ENCODE peak calls at places on chromosomes 11 and 22, in four cellular contexts. F is HAP-1, I is stomach, J is lung. C is an unnamed sample.
A peak's percentile ranks its signal among the peaks of the same experiment; 100 is the strongest.

GRCh38 chr11:18726040-18726439 is at the start of gene IGSF22:
- DNase-seq in I (no peak), F (no peak), J (no peak), C (no peak)

GRCh38 chr11:2301631-2302272 is at the start of the genes C11orf21 and TSPAN32:
- DNase-seq in I (peak; percentile 69), F (peak; percentile 5), J (peak; percentile 54), C (peak; percentile 71)

GRCh38 chr11:83724704-83725114 is 438.5 kb upstream of the CCDC90B start:
- DNase-seq in I (peak; percentile 78), J (peak; percentile 36), F (no peak), C (no peak)

GRCh38 chr11:11985954-11986949 is 22.2 kb downstream of the DKK3 start:
- DNase-seq in I (no peak), J (no peak), F (no peak), C (no peak)

GRCh38 chr22:27115816-27116256 is 458.4 kb downstream of the MIAT start:
- DNase-seq in I (peak; percentile 52), F (no peak), J (no peak), C (no peak)

GRCh38 chr11:124467376-124468061 is 22.0 kb upstream of the OR8B8 start:
- DNase-seq in J (no peak), F (no peak), I (no peak), C (no peak)

GRCh38 chr22:22940961-22941605 is 53.5 kb downstream of the IGLL5 start:
- DNase-seq in I (peak; percentile 17), F (no peak), J (no peak), C (no peak)

GRCh38 chr11:109729761-109730160 is 307.8 kb downstream of the C11orf87 start:
- DNase-seq in I (no peak), J (no peak), F (no peak), C (no peak)

GRCh38 chr11:121321614-121322243 is 29.2 kb downstream of the SC5D start:
- DNase-seq in I (no peak), F (no peak), J (no peak), C (peak; percentile 33)

GRCh38 chr22:20106849-20107237 is 9.1 kb upstream of the RANBP1 start:
- DNase-seq in J (no peak), I (no peak), F (no peak), C (no peak)

GRCh38 chr11:5489571-5490357 is 1.3 kb downstream of the OR52D1 start:
- DNase-seq in I (no peak), J (no peak), F (no peak), C (no peak)

GRCh38 chr11:60700689-60701508 is 1.5 kb downstream of the MS4A8 start:
- DNase-seq in J (peak; percentile 37), I (peak; percentile 40), F (peak; percentile 54), C (no peak)

GRCh38 chr22:44737414-44738346 is 14.7 kb upstream of the ARHGAP8 start:
- DNase-seq in F (no peak), J (no peak), I (no peak), C (no peak)

GRCh38 chr11:66465371-66466224 is 1.1 kb upstream of the PELI3 start:
- DNase-seq in J (no peak), I (no peak), F (no peak), C (no peak)

GRCh38 chr11:2588809-2589537 is 110.8 kb downstream of the KCNQ1OT1 start:
- DNase-seq in J (peak; percentile 26), I (no peak), F (no peak), C (no peak)

GRCh38 chr11:123357990-123358827 is 71.9 kb upstream of the GRAMD1B start:
- DNase-seq in I (no peak), J (no peak), F (peak; percentile 20), C (peak; percentile 28)

GRCh38 chr11:66263231-66263630 is 5.2 kb upstream of the RAB1B start:
- DNase-seq in I (no peak), J (no peak), F (no peak), C (peak; percentile 19)

GRCh38 chr22:38030311-38031133 is 26.7 kb upstream of the PICK1 start:
- DNase-seq in F (no peak), I (no peak), J (no peak), C (no peak)

GRCh38 chr22:49933236-49933921 is 14.9 kb downstream of the CRELD2 start:
- DNase-seq in I (peak; percentile 64), F (no peak), J (no peak), C (no peak)

GRCh38 chr11:44997566-44997965 is 46.9 kb upstream of the TP53I11 start:
- DNase-seq in F (no peak), I (no peak), J (no peak), C (no peak)

GRCh38 chr22:22061085-22062077 is 78.8 kb upstream of the TOP3B start:
- DNase-seq in F (peak; percentile 54), J (no peak), I (no peak), C (no peak)

GRCh38 chr22:45678961-45679912 is 7.6 kb downstream of the ATXN10 start:
- DNase-seq in F (no peak), J (no peak), I (no peak), C (no peak)

GRCh38 chr11:9527481-9528140 is 45.9 kb upstream of the WEE1 start:
- DNase-seq in I (no peak), F (peak; percentile 51), J (no peak), C (no peak)

GRCh38 chr22:29633514-29634312 is 30.3 kb downstream of the NF2 start:
- DNase-seq in F (no peak), J (no peak), I (no peak), C (no peak)

GRCh38 chr11:75465701-75466531 is 32.9 kb upstream of the KLHL35 start:
- DNase-seq in F (no peak), I (no peak), J (no peak), C (no peak)

GRCh38 chr11:43810929-43811596 is 69.6 kb upstream of the ALKBH3 start:
- DNase-seq in I (no peak), F (peak; percentile 28), J (no peak), C (no peak)

GRCh38 chr11:14230407-14230806 is 128.6 kb downstream of the RRAS2 start:
- DNase-seq in F (no peak), J (no peak), I (no peak), C (no peak)

GRCh38 chr11:122900803-122901202 is 18.2 kb downstream of the JHY start:
- DNase-seq in J (no peak), I (no peak), F (no peak), C (no peak)

GRCh38 chr11:105577645-105578044 is 32.2 kb upstream of the GRIA4 start:
- DNase-seq in J (no peak), I (no peak), F (no peak), C (no peak)

GRCh38 chr11:124961972-124962609 is 8.1 kb downstream of the CCDC15 start:
- DNase-seq in F (peak; percentile 19), I (no peak), J (no peak), C (peak; percentile 65)

GRCh38 chr22:27801197-27801615 is 350 bp downstream of the MN1 start:
- DNase-seq in I (peak; percentile 33), J (no peak), F (peak; percentile 50), C (peak; percentile 37)

GRCh38 chr11:31805037-31805628 is 6.0 kb downstream of the PAX6 start:
- DNase-seq in F (no peak), J (no peak), I (no peak), C (no peak)

GRCh38 chr11:129324533-129325175 is 51.0 kb upstream of the BARX2 start:
- DNase-seq in J (peak; percentile 46), F (no peak), I (peak; percentile 50), C (no peak)

GRCh38 chr11:1308745-1309497 is 511 bp downstream of the TOLLIP start:
- DNase-seq in I (no peak), J (no peak), F (no peak), C (no peak)

DNA sequence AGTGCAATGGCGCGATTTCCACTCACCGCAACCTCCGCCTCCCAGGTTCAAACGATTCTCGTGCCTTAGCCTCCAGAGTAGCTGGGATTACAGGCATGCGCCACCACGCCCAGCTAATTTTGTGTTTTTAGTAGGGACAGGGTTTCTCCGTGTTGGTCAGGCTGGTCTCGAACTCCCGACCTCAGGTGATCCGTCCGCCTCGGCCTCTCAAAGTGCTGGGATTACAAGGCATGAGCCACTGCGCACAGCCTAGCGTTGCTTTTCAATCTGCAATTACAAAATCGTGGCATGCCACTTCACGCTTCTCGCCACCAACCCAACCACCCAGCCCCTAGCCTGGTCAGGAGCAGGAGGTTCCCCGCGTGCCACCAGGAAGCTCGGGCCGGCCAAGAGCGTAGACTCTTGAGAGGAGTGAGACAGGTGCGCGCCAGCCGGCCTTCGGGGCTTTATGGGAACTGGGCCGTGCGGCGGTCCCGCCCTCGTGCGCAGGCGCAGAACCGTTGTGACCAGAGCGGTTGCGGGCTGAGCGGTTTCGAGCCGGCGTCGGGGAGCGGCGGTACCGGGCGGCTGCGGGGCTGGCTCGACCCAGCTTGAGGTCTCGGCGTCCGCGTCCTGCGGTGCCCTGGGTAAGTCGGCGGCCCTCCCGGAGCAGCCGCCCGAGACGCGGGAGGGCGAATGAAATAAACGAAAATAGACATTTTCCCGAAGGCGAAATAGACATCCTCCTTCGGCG is at the start of gene ASRGL1:
- DNase-seq in I (peak; percentile 94), F (peak; percentile 92), J (peak; percentile 90), C (peak; percentile 70)
- H3K4me3 ChIP-seq in I (peak within 1 kb of the TSS; percentile 69), F (peak within 1 kb of the TSS; percentile 66), J (peak within 1 kb of the TSS; percentile 36), C (peak within 1 kb of the TSS; percentile 52)

GRCh38 chr11:95299078-95299611 is 68.1 kb upstream of the SESN3 start:
- DNase-seq in F (peak; percentile 25), J (no peak), I (no peak), C (no peak)
- H3K27me3 ChIP-seq in F (no peaks in the 10 kb centered on the region), J (no peaks in the 10 kb centered on the region), I (no peaks in the 10 kb centered on the region), C (no peaks in the 10 kb centered on the region)

GRCh38 chr11:134205729-134206128 is 18.0 kb downstream of the NCAPD3 start:
- DNase-seq in F (no peak), I (no peak), J (no peak), C (no peak)

GRCh38 chr11:134206185-134206584 is 17.6 kb downstream of the NCAPD3 start:
- DNase-seq in J (no peak), I (no peak), F (no peak), C (no peak)

GRCh38 chr11:134200688-134201087 is 23.1 kb downstream of the NCAPD3 start:
- DNase-seq in F (no peak), J (no peak), I (no peak), C (no peak)

GRCh38 chr11:134199531-134199930 is 24.2 kb downstream of the NCAPD3 start:
- DNase-seq in F (no peak), I (no peak), J (no peak), C (no peak)

DNA sequence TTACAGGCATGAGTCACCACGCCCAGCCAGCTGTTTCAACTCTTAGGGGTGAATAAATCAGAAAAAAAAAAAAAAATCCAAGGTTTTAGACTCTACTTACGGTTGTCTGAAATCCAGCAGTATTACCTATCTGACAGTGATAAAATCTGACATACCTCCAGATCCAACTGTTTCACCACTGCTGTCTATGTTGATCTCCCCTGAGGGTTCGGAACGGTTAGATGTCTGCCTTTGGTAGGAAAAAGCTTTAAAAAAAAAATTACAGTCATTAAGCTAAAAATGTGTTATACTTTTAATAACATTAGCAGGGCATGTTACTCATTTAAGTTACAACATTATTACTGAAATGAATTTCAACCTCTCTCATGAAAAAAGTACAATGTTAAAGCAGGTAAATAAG is 21.1 kb downstream of the NCAPD3 start:
- DNase-seq in F (no peak), J (no peak), I (no peak), C (no peak)
- H3K36me3 ChIP-seq in F (peaks cover 89% of the 10 kb centered on the region), J (peaks cover 20% of the 10 kb centered on the region), I (peaks cover 33% of the 10 kb centered on the region), C (peaks cover 22% of the 10 kb centered on the region)

GRCh38 chr22:24433001-24433867 is 5.8 kb downstream of the ADORA2A start:
- DNase-seq in F (no peak), I (no peak), J (no peak), C (no peak)
- H3K4me3 ChIP-seq in F (no peak overlapping the region), I (no peak overlapping the region), J (no peak overlapping the region), C (no peak overlapping the region)

GRCh38 chr11:116510886-116511650 is 261.7 kb downstream of the BUD13 start:
- DNase-seq in J (no peak), I (no peak), F (no peak), C (no peak)
- H3K27me3 ChIP-seq in J (no peaks in the 10 kb centered on the region), I (peaks cover 80% of the 10 kb centered on the region), F (peaks cover 32% of the 10 kb centered on the region), C (no peaks in the 10 kb centered on the region)

GRCh38 chr22:42814215-42814614 is 42.9 kb downstream of the ARFGAP3 start:
- DNase-seq in J (peak; percentile 22), F (no peak), I (no peak), C (no peak)
- H3K36me3 ChIP-seq in J (peaks cover 15% of the 10 kb centered on the region), F (peaks cover 7% of the 10 kb centered on the region), I (peaks cover 19% of the 10 kb centered on the region), C (peaks cover 13% of the 10 kb centered on the region)

C was measured in CD4-positive, alpha-beta memory T cell.